ENCODE peak calls at places on chromosomes 6 and 20, in ten cellular contexts. S, J, U, M, R, A, O, G, N and L are unnamed samples.
A peak's percentile ranks its signal among the peaks of the same experiment; 100 is the strongest.

GRCh38 chr20:33851842-33852466 is 40.8 kb downstream of the CHMP4B start:
- DNase-seq in N (no peak), R (no peak), S (no peak), M (no peak), U (no peak), O (no peak), G (no peak), J (no peak), A (no peak), L (no peak)

GRCh38 chr6:18154507-18155272 is at the start of gene TPMT:
- DNase-seq in S (peak; percentile 48), R (no peak), M (no peak), O (peak; percentile 97), U (no peak), A (peak; percentile 100), J (peak; percentile 30), N (peak; percentile 68), G (peak; percentile 62), L (peak; percentile 69)

GRCh38 chr20:33407251-33407650 is 5.9 kb upstream of the CDK5RAP1 start:
- DNase-seq in G (no peak), J (no peak), S (no peak), U (no peak), R (no peak), O (no peak), M (no peak), A (no peak), N (no peak), L (no peak)

GRCh38 chr6:11270030-11271027 is 37.9 kb upstream of the NEDD9 start:
- DNase-seq in O (no peak), S (peak; percentile 67), U (no peak), M (no peak), G (no peak), J (peak; percentile 63), R (no peak), N (no peak), A (no peak), L (no peak)

GRCh38 chr6:67129780-67130179 is 1422.8 kb upstream of the EYS start:
- DNase-seq in J (no peak), O (no peak), S (no peak), A (no peak), N (no peak), R (no peak), G (no peak), U (no peak), M (no peak), L (no peak)

GRCh38 chr20:10609276-10609675 is 64.5 kb downstream of the JAG1 start:
- DNase-seq in M (no peak), O (no peak), G (no peak), A (peak; percentile 91), S (peak; percentile 49), N (peak; percentile 18), U (no peak), R (no peak), J (peak; percentile 78), L (no peak)

GRCh38 chr20:38043512-38044300 is 10.2 kb downstream of the RPRD1B start:
- DNase-seq in A (no peak), S (no peak), R (no peak), O (no peak), M (no peak), G (peak; percentile 80), U (no peak), N (no peak), J (no peak), L (peak; percentile 68)

GRCh38 chr6:13559251-13559650 is 15.2 kb upstream of the SIRT5 start:
- DNase-seq in U (peak; percentile 57), N (no peak), M (no peak), J (no peak), A (no peak), R (no peak), S (no peak), G (no peak), O (no peak), L (no peak)

GRCh38 chr6:77763124-77763523 is 110.3 kb downstream of the MEI4 start:
- DNase-seq in O (no peak), M (no peak), R (no peak), A (no peak), G (no peak), U (no peak), S (no peak), J (no peak), N (no peak), L (no peak)

GRCh38 chr6:156925718-156926607 is 148.8 kb downstream of the ARID1B start:
- DNase-seq in G (no peak), S (no peak), O (no peak), A (no peak), J (no peak), N (no peak), R (no peak), M (no peak), U (no peak), L (no peak)

GRCh38 chr6:12909828-12910227 is 193.3 kb downstream of the PHACTR1 start:
- DNase-seq in J (no peak), A (no peak), U (no peak), O (no peak), G (no peak), R (no peak), S (no peak), N (no peak), M (no peak), L (no peak)

GRCh38 chr6:96433950-96434349 is 87.7 kb upstream of the UFL1 start:
- DNase-seq in J (no peak), A (no peak), S (no peak), M (no peak), O (no peak), G (no peak), R (no peak), N (no peak), U (no peak), L (no peak)

GRCh38 chr6:36353411-36353915 is 16.8 kb upstream of the BNIP5 start:
- DNase-seq in O (no peak), U (no peak), J (peak; percentile 47), G (no peak), M (no peak), R (no peak), N (no peak), A (no peak), S (no peak), L (no peak)

GRCh38 chr6:137728386-137729349 is 138.4 kb upstream of the TNFAIP3 start:
- DNase-seq in J (no peak), A (no peak), M (no peak), R (no peak), U (peak; percentile 38), O (no peak), S (peak; percentile 51), N (no peak), G (no peak), L (peak; percentile 27)

GRCh38 chr6:111866857-111867256 is 6.4 kb downstream of the FYN start:
- DNase-seq in G (no peak), M (no peak), S (no peak), R (no peak), N (no peak), U (no peak), O (no peak), A (no peak), J (no peak), L (no peak)

GRCh38 chr6:123808556-123808955 is 4.9 kb downstream of the NKAIN2 start:
- DNase-seq in G (no peak), O (no peak), U (peak; percentile 33), S (no peak), M (no peak), R (no peak), J (no peak), N (peak; percentile 75), A (no peak), L (no peak)

GRCh38 chr6:13485923-13486557 is 1.4 kb downstream of the GFOD1 start:
- DNase-seq in O (no peak), A (no peak), S (peak; percentile 31), R (peak; percentile 42), U (no peak), N (peak; percentile 41), G (peak; percentile 42), J (no peak), M (no peak), L (peak; percentile 67)

GRCh38 chr6:151014404-151015150 is 149.1 kb downstream of the MTHFD1L start:
- DNase-seq in J (peak; percentile 76), A (peak; percentile 92), U (peak; percentile 32), R (peak; percentile 29), M (peak; percentile 34), G (peak; percentile 21), O (no peak), S (peak; percentile 78), N (peak; percentile 73), L (no peak)

GRCh38 chr20:5279661-5280060 is 37.1 kb downstream of the PROKR2 start:
- DNase-seq in O (no peak), R (no peak), N (no peak), U (no peak), J (no peak), A (no peak), G (no peak), M (no peak), S (no peak), L (no peak)

GRCh38 chr6:7214400-7214940 is 98.5 kb downstream of the SSR1 start:
- DNase-seq in O (no peak), U (no peak), G (no peak), S (no peak), M (no peak), R (no peak), A (no peak), N (no peak), J (no peak), L (no peak)

GRCh38 chr6:44540881-44541280 is 153.4 kb downstream of the CDC5L start:
- DNase-seq in G (no peak), A (no peak), O (peak; percentile 55), R (no peak), M (no peak), J (no peak), N (no peak), U (no peak), S (no peak), L (no peak)

GRCh38 chr6:33029297-33030184 is 20.1 kb upstream of the HLA-DOA start:
- DNase-seq in U (no peak), M (no peak), R (no peak), J (peak; percentile 46), S (peak; percentile 76), G (no peak), O (no peak), N (peak; percentile 39), A (no peak), L (no peak)
- TF ChIP-seq POLR2A in U (no peak), M (no peak), R (peak; percentile 87), J (peak; percentile 76), S (no peak), G (no peak), O (no peak), N (no peak), A (no peak), L (no peak)

GRCh38 chr6:109486068-109486467 is 3.0 kb upstream of the ZBTB24 start:
- DNase-seq in A (no peak), R (no peak), M (no peak), S (no peak), U (no peak), N (no peak), O (no peak), J (no peak), G (no peak), L (no peak)
- TF ChIP-seq POLR2A in A (no peak), R (no peak), M (no peak), S (no peak), U (no peak), N (no peak), O (no peak), J (no peak), G (no peak), L (no peak)

GRCh38 chr20:8079976-8080375 is 52.1 kb upstream of the PLCB1 start:
- DNase-seq in R (no peak), U (no peak), J (no peak), G (no peak), A (no peak), O (no peak), N (no peak), S (no peak), M (no peak), L (no peak)
- TF ChIP-seq POLR2A in R (no peak), U (no peak), J (no peak), G (no peak), A (no peak), O (no peak), N (no peak), S (no peak), M (no peak), L (no peak)

GRCh38 chr6:28866342-28867077 is 57.3 kb downstream of the TRIM27 start:
- DNase-seq in G (no peak), M (no peak), O (no peak), A (peak; percentile 93), N (peak; percentile 74), S (peak; percentile 82), U (peak; percentile 39), R (peak; percentile 16), J (peak; percentile 47), L (no peak)
- TF ChIP-seq POLR2A in G (peak; percentile 36), M (no peak), O (no peak), A (no peak), N (peak; percentile 56), S (no peak), U (no peak), R (no peak), J (no peak), L (peak; percentile 34)